ENCODE peak calls at places on chromosomes 1 and 21, in five cellular contexts. T is coronary artery, U is lung, K is thoracic aorta, I is lower lobe of right lung. G is an unnamed sample.

GRCh38 chr1:212683357-212683722 is 16.3 kb downstream of the BATF3 start:
- DNase-seq in T (peak; percentile 64), U (peak; percentile 55), K (no peak), I (peak; percentile 77), G (no peak)

GRCh38 chr1:2212542-2213491 is 15.3 kb upstream of the SKI start:
- DNase-seq in T (peak; percentile 99), U (peak; percentile 85), K (peak; percentile 92), I (peak; percentile 92), G (peak; percentile 80)

GRCh38 chr1:61082336-61083013 is at the start of gene NFIA:
- DNase-seq in T (peak; percentile 81), U (peak; percentile 63), K (no peak), I (peak; percentile 67), G (peak; percentile 73)

GRCh38 chr1:234409328-234409727 is 36.1 kb downstream of the COA6 start:
- DNase-seq in T (no peak), U (no peak), K (no peak), I (no peak), G (no peak)

GRCh38 chr1:176699821-176700220 is 236.8 kb downstream of the PAPPA2 start:
- DNase-seq in T (no peak), U (no peak), K (no peak), I (no peak), G (no peak)

GRCh38 chr1:217088521-217089221 is 365.4 kb upstream of the ESRRG start:
- DNase-seq in T (no peak), U (no peak), K (no peak), I (no peak), G (no peak)

GRCh38 chr1:107776898-107777663 is 187.9 kb downstream of the VAV3 start:
- DNase-seq in T (no peak), U (no peak), K (no peak), I (no peak), G (no peak)

GRCh38 chr1:53754484-53755312 is 15.7 kb upstream of the GLIS1 start:
- DNase-seq in T (no peak), U (no peak), K (no peak), I (no peak), G (no peak)

GRCh38 chr1:36097693-36098585 is 9.2 kb downstream of the ADPRS start:
- DNase-seq in T (no peak), U (no peak), K (no peak), I (no peak), G (no peak)

GRCh38 chr1:22121421-22121911 is 21.4 kb downstream of the WNT4 start:
- DNase-seq in T (no peak), U (no peak), K (no peak), I (no peak), G (no peak)

GRCh38 chr1:62295921-62296451 is 23.2 kb downstream of the KANK4 start:
- DNase-seq in T (no peak), U (no peak), K (no peak), I (no peak), G (no peak)

GRCh38 chr1:3160647-3161046 is 91.6 kb downstream of the PRDM16 start:
- DNase-seq in T (no peak), U (no peak), K (no peak), I (no peak), G (no peak)

GRCh38 chr1:96580920-96581319 is 140.7 kb upstream of the PTBP2 start:
- DNase-seq in T (no peak), U (no peak), K (no peak), I (no peak), G (no peak)

GRCh38 chr1:228464487-228464983 is 22.6 kb upstream of the RNF187 start:
- DNase-seq in T (no peak), U (peak; percentile 45), K (no peak), I (peak; percentile 65), G (peak; percentile 84)

GRCh38 chr21:43854773-43855633 is 10.0 kb upstream of the AGPAT3 start:
- DNase-seq in T (no peak), U (no peak), K (no peak), I (peak; percentile 69), G (no peak)

GRCh38 chr1:89724369-89725015 is 91.6 kb downstream of the LRRC8C start:
- DNase-seq in T (no peak), U (no peak), K (no peak), I (no peak), G (no peak)

GRCh38 chr1:168811213-168811612 is 82.2 kb upstream of the DPT start:
- DNase-seq in T (no peak), U (no peak), K (no peak), I (no peak), G (no peak)

GRCh38 chr1:101200513-101200912 is 36.3 kb upstream of the S1PR1 start:
- DNase-seq in T (no peak), U (no peak), K (no peak), I (no peak), G (no peak)

GRCh38 chr1:19610282-19610978 is 33.7 kb upstream of the NBL1 start:
- DNase-seq in T (no peak), U (no peak), K (no peak), I (no peak), G (no peak)

GRCh38 chr1:198135366-198135765 is 21.4 kb upstream of the NEK7 start:
- DNase-seq in T (no peak), U (no peak), K (no peak), I (no peak), G (no peak)

GRCh38 chr1:34924759-34925555 is 4.5 kb downstream of the DLGAP3 start:
- DNase-seq in T (peak; percentile 69), U (peak; percentile 51), K (no peak), I (peak; percentile 69), G (peak; percentile 85)

DNA sequence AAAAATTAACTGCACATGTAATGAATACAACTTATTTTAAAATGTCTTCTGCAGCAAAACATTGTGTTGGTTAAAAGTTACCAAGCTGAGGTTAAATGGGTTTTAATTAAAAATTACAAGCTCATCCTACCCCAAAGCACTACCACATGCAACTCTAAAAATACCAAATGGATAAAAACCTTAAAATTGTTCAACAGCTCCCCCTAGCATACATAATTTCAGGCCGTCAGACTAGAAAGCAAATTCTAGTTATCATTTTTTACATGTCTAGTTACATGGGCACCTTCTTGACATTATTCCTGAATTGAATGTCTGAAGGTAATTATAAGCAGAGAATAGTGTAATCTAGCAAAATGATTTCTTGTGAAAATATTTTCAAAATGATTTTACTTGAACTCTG is 176.5 kb downstream of the C1orf21 start:
- DNase-seq in T (no peak), U (no peak), K (no peak), I (no peak), G (no peak)
- TF ChIP-seq CTCF in T (no peak), U (peak; percentile 47), K (peak; percentile 45), I (peak; percentile 62), G (peak; percentile 57)

DNA sequence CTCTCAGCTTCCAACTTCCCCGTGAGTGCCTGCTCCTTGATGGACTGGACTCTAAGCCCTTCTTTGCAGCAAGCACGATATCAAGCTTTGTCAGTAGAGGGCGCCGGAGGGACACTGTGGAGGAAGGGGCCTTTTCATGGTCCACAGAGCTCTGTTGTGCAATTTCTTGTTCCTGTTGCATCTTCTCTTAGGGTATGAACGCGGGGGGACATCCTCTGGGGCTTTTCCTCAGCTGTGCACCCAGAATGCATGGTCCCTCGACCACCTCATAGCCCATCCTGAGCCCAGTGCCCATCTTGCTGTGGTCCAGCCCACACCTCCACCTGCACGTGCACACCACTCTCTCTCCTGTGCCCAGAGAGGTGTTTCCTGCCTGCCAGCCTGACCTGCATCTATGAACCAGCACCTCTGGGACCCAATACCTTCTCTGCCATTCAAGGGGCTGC is 556.8 kb downstream of the PTPRU start:
- DNase-seq in T (peak; percentile 73), U (peak; percentile 85), K (peak; percentile 59), I (peak; percentile 79), G (peak; percentile 90)
- TF ChIP-seq CTCF in T (peak; percentile 43), U (peak; percentile 37), K (peak; percentile 63), I (peak; percentile 71), G (peak; percentile 88)

GRCh38 chr1:7000720-7001119 is 215.5 kb downstream of the CAMTA1 start:
- DNase-seq in T (no peak), U (no peak), K (no peak), I (no peak), G (no peak)
- TF ChIP-seq CTCF in T (no peak), U (no peak), K (no peak), I (no peak), G (no peak)

GRCh38 chr21:35886887-35887286 is 173.4 kb downstream of the SETD4 start:
- DNase-seq in T (no peak), U (no peak), K (no peak), I (no peak), G (no peak)

GRCh38 chr21:35882791-35883240 is 177.5 kb downstream of the SETD4 start:
- DNase-seq in T (no peak), U (no peak), K (no peak), I (no peak), G (no peak)

GRCh38 chr21:35885942-35886541 is 174.3 kb downstream of the SETD4 start:
- DNase-seq in T (no peak), U (no peak), K (no peak), I (no peak), G (no peak)
- TF ChIP-seq CTCF in T (no peak), U (no peak), K (no peak), I (no peak), G (no peak)

DNA sequence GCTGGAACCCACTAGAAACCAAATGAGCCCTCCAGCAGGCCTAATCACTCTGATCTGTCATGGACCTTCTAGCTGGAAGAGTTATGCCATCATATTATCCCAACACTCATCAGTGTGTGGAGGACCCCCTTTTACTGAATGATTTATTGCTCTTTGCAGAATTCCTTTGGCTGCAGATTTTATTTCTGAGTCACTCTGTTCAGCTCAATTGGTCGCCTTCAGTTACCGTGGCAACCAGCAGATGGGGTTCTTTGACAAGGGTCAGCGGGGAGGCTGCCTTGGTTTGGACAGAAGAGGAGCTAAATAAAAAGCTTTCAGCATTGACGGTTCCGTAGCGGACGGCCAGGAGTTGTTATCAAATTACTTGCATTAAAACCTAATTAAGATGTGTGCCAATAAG is 220.1 kb downstream of the SDCCAG8 start:
- DNase-seq in T (no peak), U (no peak), K (no peak), I (no peak), G (no peak)
- TF ChIP-seq CTCF in T (no peak), U (no peak), K (no peak), I (no peak), G (peak; percentile 62)

GRCh38 chr1:71276466-71276865 is 195.6 kb upstream of the ZRANB2 start:
- DNase-seq in T (no peak), U (no peak), K (no peak), I (no peak), G (no peak)
- TF ChIP-seq CTCF in T (no peak), U (no peak), K (no peak), I (no peak), G (no peak)

GRCh38 chr1:24764848-24765247 is 19.6 kb downstream of the CLIC4 start:
- DNase-seq in T (no peak), U (no peak), K (no peak), I (no peak), G (no peak)

GRCh38 chr1:24765308-24765988 is 20.2 kb downstream of the CLIC4 start:
- DNase-seq in T (no peak), U (no peak), K (no peak), I (no peak), G (no peak)

GRCh38 chr1:24769656-24770651 is 24.7 kb downstream of the CLIC4 start:
- DNase-seq in T (no peak), U (no peak), K (no peak), I (no peak), G (no peak)

GRCh38 chr1:24768873-24769605 is 23.8 kb downstream of the CLIC4 start:
- DNase-seq in T (no peak), U (no peak), K (no peak), I (no peak), G (no peak)

GRCh38 chr1:24767351-24767750 is 22.1 kb downstream of the CLIC4 start:
- DNase-seq in T (no peak), U (no peak), K (no peak), I (no peak), G (no peak)
- TF ChIP-seq CTCF in T (no peak), U (no peak), K (no peak), I (no peak), G (no peak)

GRCh38 chr1:47997289-47998200 is at the start of gene TRABD2B:
- DNase-seq in T (peak; percentile 92), U (peak; percentile 72), K (peak; percentile 43), I (peak; percentile 80), G (peak; percentile 92)
- TF ChIP-seq CTCF in T (peak; percentile 94), U (peak; percentile 84), K (peak; percentile 99), I (peak; percentile 92), G (peak; percentile 96)

G was measured in type B pancreatic cell.